ENCODE peak calls at places on chromosomes 16 and 17, in nine cellular contexts. A is psoas muscle, O is cardiac muscle cell, L is PC-3, K is heart left ventricle, X is adrenal gland, R is H1, Q is tibial nerve, H is GM12878. S is an unnamed sample.

GRCh38 chr16:27781195-27781524 is 231.2 kb downstream of the KATNIP start:
- DNase-seq in A (peak; percentile 64), Q (no peak), R (no peak), X (no peak), H (no peak), L (no peak), O (no peak), K (peak; percentile 43), S (no peak)

GRCh38 chr16:82694239-82694874 is 67.6 kb downstream of the CDH13 start:
- DNase-seq in Q (no peak), X (no peak), L (peak; percentile 67), O (no peak), R (no peak), H (no peak), K (no peak), A (no peak), S (no peak)

GRCh38 chr17:74712301-74712700 is 422 bp downstream of the CD300LF start:
- DNase-seq in H (no peak), R (no peak), O (no peak), A (no peak), L (no peak), X (no peak), Q (no peak), K (no peak), S (no peak)

GRCh38 chr17:9512323-9513168 is 63.1 kb downstream of the STX8 start:
- DNase-seq in X (no peak), L (peak; percentile 71), K (no peak), R (no peak), Q (no peak), O (no peak), H (no peak), A (no peak), S (no peak)

GRCh38 chr17:80942360-80943345 is 49.0 kb upstream of the CHMP6 start:
- DNase-seq in O (no peak), L (no peak), H (no peak), Q (peak; percentile 96), K (peak; percentile 89), A (peak; percentile 94), R (no peak), X (peak; percentile 96), S (peak; percentile 76)

GRCh38 chr17:14355556-14355955 is 54.7 kb downstream of the HS3ST3B1 start:
- DNase-seq in R (no peak), H (no peak), O (no peak), Q (no peak), X (no peak), K (no peak), A (no peak), L (no peak), S (no peak)

GRCh38 chr17:9549215-9549614 is 26.4 kb downstream of the STX8 start:
- DNase-seq in L (no peak), X (no peak), O (no peak), Q (no peak), K (no peak), A (no peak), H (no peak), R (no peak), S (no peak)

GRCh38 chr16:47459603-47460002 is 1.3 kb downstream of the ITFG1 start:
- DNase-seq in Q (no peak), O (no peak), X (no peak), A (no peak), K (no peak), L (no peak), H (no peak), R (no peak), S (no peak)

GRCh38 chr17:79851461-79851817 is 12.2 kb upstream of the CBX4 start:
- DNase-seq in R (no peak), H (no peak), L (peak; percentile 96), Q (no peak), X (no peak), K (no peak), O (no peak), A (no peak), S (no peak)

GRCh38 chr16:49024016-49024415 is 257.6 kb downstream of the CBLN1 start:
- DNase-seq in A (no peak), X (no peak), Q (no peak), O (no peak), H (no peak), L (no peak), R (no peak), K (no peak), S (no peak)

GRCh38 chr16:46751381-46751780 is 3.2 kb upstream of the MYLK3 start:
- DNase-seq in A (no peak), X (no peak), K (no peak), Q (no peak), R (no peak), L (no peak), O (no peak), H (no peak), S (no peak)

GRCh38 chr17:77531641-77532040 is 390.9 kb downstream of the SEC14L1 start:
- DNase-seq in H (no peak), O (no peak), K (no peak), L (no peak), X (no peak), Q (no peak), A (no peak), R (no peak), S (no peak)

GRCh38 chr17:77628035-77628434 is 330.5 kb upstream of the TNRC6C start:
- DNase-seq in K (no peak), O (no peak), R (no peak), H (no peak), Q (no peak), X (no peak), A (no peak), L (no peak), S (no peak)

GRCh38 chr17:47615766-47616424 is 33.8 kb upstream of the KPNB1 start:
- DNase-seq in O (peak; percentile 69), H (peak; percentile 16), R (no peak), L (peak; percentile 92), K (no peak), A (no peak), Q (no peak), X (no peak), S (no peak)

GRCh38 chr17:47620503-47621245 is 29.0 kb upstream of the KPNB1 start:
- DNase-seq in H (no peak), K (no peak), L (peak; percentile 55), X (no peak), R (no peak), O (no peak), A (no peak), Q (no peak), S (no peak)

GRCh38 chr17:47622179-47622549 is 27.6 kb upstream of the KPNB1 start:
- DNase-seq in R (no peak), K (no peak), A (no peak), L (no peak), Q (no peak), O (no peak), H (no peak), X (no peak), S (no peak)

GRCh38 chr17:47621293-47622178 is 28.2 kb upstream of the KPNB1 start:
- DNase-seq in K (peak; percentile 61), H (no peak), R (peak; percentile 41), Q (no peak), L (peak; percentile 98), A (peak; percentile 48), X (peak; percentile 80), O (peak; percentile 37), S (no peak)

DNA sequence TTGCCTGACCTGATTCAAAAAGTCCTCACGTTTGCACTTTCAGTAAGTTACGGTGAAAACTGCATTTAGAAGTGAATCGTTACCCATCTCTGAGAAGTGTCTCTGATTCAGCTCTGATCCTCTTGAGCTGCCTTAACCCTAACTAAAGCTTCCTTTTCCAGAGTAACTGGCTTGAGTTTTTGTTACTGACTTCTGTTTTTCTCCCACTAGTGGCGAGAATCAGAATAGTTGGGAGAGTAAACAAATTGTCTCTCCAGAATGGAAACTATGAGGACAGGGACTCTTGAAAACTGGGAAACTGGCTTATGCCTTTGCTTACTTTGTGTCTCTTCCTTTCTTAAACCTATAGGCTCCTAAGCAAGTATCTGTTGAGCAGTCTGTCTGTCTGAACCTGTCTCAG is 31.3 kb upstream of the KPNB1 start:
- DNase-seq in O (no peak), K (no peak), A (no peak), Q (no peak), H (no peak), X (no peak), L (peak; percentile 61), R (no peak), S (no peak)
- H3K36me3 ChIP-seq in O (peaks cover 63% of the 10 kb centered on the region), K (no peaks in the 10 kb centered on the region), A (peaks cover 96% of the 10 kb centered on the region), Q (peaks cover 18% of the 10 kb centered on the region), H (no peaks in the 10 kb centered on the region), X (no peaks in the 10 kb centered on the region), L (peaks cover 60% of the 10 kb centered on the region), R (peaks cover 72% of the 10 kb centered on the region), S (peaks cover 17% of the 10 kb centered on the region)

DNA sequence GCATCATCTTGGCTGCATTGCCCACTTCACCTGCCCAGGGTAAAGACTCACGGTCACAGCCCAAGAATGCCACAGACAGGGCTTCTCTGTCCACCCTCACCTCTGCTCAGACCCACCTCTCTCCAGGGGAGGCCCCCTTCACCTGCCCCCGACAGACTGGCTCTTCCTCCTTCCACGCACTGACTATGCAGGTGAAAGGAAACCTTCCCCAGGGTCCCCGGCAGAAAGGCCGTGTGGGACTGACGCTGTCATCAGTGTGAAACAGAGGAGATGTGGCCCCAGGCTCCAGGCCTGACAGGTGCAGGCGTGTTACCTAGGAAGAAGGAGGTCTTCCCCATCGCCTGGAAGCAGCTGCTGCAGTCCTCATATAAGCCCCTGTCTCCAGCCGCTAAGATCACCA is 9.3 kb upstream of the ROGDI start:
- DNase-seq in K (no peak), O (no peak), H (no peak), X (no peak), Q (no peak), R (no peak), A (no peak), L (no peak), S (no peak)
- TF ChIP-seq CTCF in K (no peak), O (no peak), H (no peak), X (no peak), Q (no peak), R (no peak), A (no peak), L (no peak), S (no peak)

DNA sequence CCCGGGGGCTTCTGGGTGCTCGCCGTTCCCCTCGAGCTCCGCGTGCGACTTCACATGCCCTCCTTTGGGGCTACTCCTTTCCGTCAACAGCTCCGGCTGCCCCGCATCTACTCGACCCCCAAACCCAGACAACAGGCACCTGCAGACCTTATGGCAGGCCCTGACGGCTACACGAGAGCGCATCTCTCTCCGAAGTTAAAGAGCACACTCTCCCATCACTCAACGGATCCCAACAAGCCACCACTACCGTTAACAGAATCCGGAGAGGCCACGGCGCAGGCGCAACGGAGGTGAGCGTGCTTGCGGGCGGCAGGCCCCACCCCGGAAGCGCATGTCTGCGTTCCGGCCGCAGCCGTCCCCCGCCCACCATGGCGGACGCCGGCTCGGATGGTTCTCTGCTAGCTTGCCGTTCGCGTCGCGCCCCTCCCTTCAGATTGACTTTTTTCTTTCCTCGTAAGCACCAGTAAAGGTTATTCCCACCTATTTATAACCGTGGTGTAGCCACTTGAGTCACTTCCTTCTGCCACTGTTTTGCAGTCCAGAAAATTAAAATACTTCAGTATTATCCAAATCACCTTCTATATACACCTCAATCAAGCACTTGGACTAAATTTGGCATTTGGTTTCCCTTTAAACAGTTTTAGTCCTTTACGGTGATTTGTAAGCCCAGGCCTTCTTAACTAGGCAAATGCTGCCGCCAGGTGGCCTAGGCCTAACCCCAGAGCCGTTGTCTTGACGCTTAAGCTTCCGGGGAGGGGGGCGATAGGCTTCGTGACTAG is at the start of gene POLG2:
- DNase-seq in A (peak; percentile 96), R (peak; percentile 73), H (peak; percentile 75), K (peak; percentile 95), Q (peak; percentile 82), O (peak; percentile 96), X (peak; percentile 96), L (peak; percentile 98), S (peak; percentile 95)
- H3K4me1 ChIP-seq in A (peaks cover 34% of the 10 kb centered on the region), R (peaks cover 4% of the 10 kb centered on the region), H (peaks cover 11% of the 10 kb centered on the region), K (peaks cover 22% of the 10 kb centered on the region), Q (no peaks in the 10 kb centered on the region), O (peaks cover 11% of the 10 kb centered on the region), X (peaks cover 30% of the 10 kb centered on the region), L (peaks cover 67% of the 10 kb centered on the region), S (peaks cover 23% of the 10 kb centered on the region)

GRCh38 chr17:21034350-21035235 is 8.2 kb downstream of the USP22 start:
- DNase-seq in R (no peak), O (no peak), H (peak; percentile 38), L (no peak), K (no peak), A (peak; percentile 65), X (no peak), Q (no peak), S (no peak)
- H3K36me3 ChIP-seq in R (peaks cover 24% of the 10 kb centered on the region), O (no peaks in the 10 kb centered on the region), H (peaks cover 4% of the 10 kb centered on the region), L (peaks cover 37% of the 10 kb centered on the region), K (no peaks in the 10 kb centered on the region), A (peaks cover 5% of the 10 kb centered on the region), X (no peaks in the 10 kb centered on the region), Q (no peaks in the 10 kb centered on the region), S (peaks cover 1% of the 10 kb centered on the region)

S was measured in lung.